ENCODE peak calls at places on chromosomes 4 and X, in nine cellular contexts. J is C1 segment of cervical spinal cord; Y is heart left ventricle; L is fibroblast of pulmonary artery; B is ACHN; G is GM03348; T is EL; S is stimulated activated CD4-positive, alpha-beta T cell treated with anti-CD3 and anti-CD28 coated beads, Interleukin-4, amount 100 ng/mL, for 24 hours; W is MCF 10A. N is an unnamed sample.
A peak's percentile ranks its signal among the peaks of the same experiment; 100 is the strongest.

GRCh38 chrX:151082077-151082948 is 94.1 kb upstream of the GPR50 start:
- DNase-seq in L (peak; percentile 50), W (peak; percentile 56), J (peak; percentile 32), T (peak; percentile 51), G (peak; percentile 72), B (peak; percentile 26), S (peak; percentile 57), Y (peak; percentile 70), N (peak; percentile 15)

GRCh38 chr4:138111462-138112000 is 130.6 kb downstream of the SLC7A11 start:
- DNase-seq in S (no peak), B (no peak), T (peak; percentile 56), J (no peak), W (no peak), L (peak; percentile 64), Y (no peak), G (no peak), N (no peak)

GRCh38 chr4:100555791-100556190 is 38.0 kb upstream of the EMCN start:
- DNase-seq in T (no peak), Y (no peak), B (no peak), S (no peak), L (peak; percentile 28), W (no peak), J (no peak), G (peak; percentile 7), N (peak; percentile 8)

GRCh38 chrX:6574762-6575161 is 39.8 kb upstream of the VCX3A start:
- DNase-seq in T (no peak), Y (no peak), J (no peak), B (no peak), W (no peak), L (no peak), S (no peak), G (no peak), N (no peak)

GRCh38 chrX:2828404-2829065 is at the start of gene GYG2:
- DNase-seq in J (no peak), B (peak; percentile 54), L (peak; percentile 22), T (peak; percentile 12), Y (no peak), S (no peak), W (no peak), G (no peak), N (no peak)

GRCh38 chr4:155811171-155811570 is 52.4 kb downstream of the GUCY1B1 start:
- DNase-seq in Y (no peak), B (no peak), W (no peak), T (no peak), L (no peak), S (no peak), G (no peak), J (no peak), N (no peak)

GRCh38 chr4:1735215-1735614 is 13.9 kb downstream of the TACC3 start:
- DNase-seq in W (no peak), S (no peak), B (no peak), T (no peak), G (no peak), Y (no peak), L (no peak), J (no peak), N (no peak)

GRCh38 chr4:27278615-27279014 is 418.0 kb downstream of the STIM2 start:
- DNase-seq in G (peak; percentile 39), S (no peak), T (peak; percentile 47), W (peak; percentile 62), J (no peak), L (peak; percentile 41), Y (no peak), B (peak; percentile 30), N (no peak)

GRCh38 chr4:156774422-156774821 is 197.2 kb downstream of the PDGFC start:
- DNase-seq in T (peak; percentile 86), J (no peak), W (peak; percentile 80), Y (peak; percentile 20), B (peak; percentile 69), G (peak; percentile 62), L (peak; percentile 94), S (no peak), N (peak; percentile 79)

GRCh38 chrX:152638443-152638904 is 779 bp downstream of the GABRQ start:
- DNase-seq in T (no peak), L (no peak), S (no peak), G (no peak), W (no peak), J (no peak), Y (no peak), B (no peak), N (no peak)

GRCh38 chr4:109052699-109053656 is 249.5 kb downstream of the COL25A1 start:
- DNase-seq in S (no peak), Y (no peak), T (no peak), G (no peak), J (no peak), B (no peak), L (no peak), W (no peak), N (no peak)

GRCh38 chr4:8258813-8259212 is 10.7 kb upstream of the HTRA3 start:
- DNase-seq in J (no peak), L (no peak), Y (no peak), S (no peak), B (no peak), T (no peak), G (no peak), W (no peak), N (no peak)

GRCh38 chr4:64890131-64890710 is 481.0 kb upstream of the TECRL start:
- DNase-seq in G (no peak), W (no peak), S (no peak), L (no peak), Y (no peak), T (no peak), B (no peak), J (no peak), N (no peak)

GRCh38 chr4:183356173-183356825 is 34.1 kb upstream of the CLDN24 start:
- DNase-seq in B (no peak), W (no peak), Y (no peak), S (no peak), G (no peak), J (no peak), L (no peak), T (no peak), N (no peak)

GRCh38 chr4:26860157-26860921 is at the start of gene STIM2:
- DNase-seq in J (peak; percentile 97), S (peak; percentile 97), L (peak; percentile 97), Y (peak; percentile 97), T (peak; percentile 97), G (peak; percentile 99), W (peak; percentile 97), B (peak; percentile 94), N (peak; percentile 93)

GRCh38 chr4:26273308-26273980 is 47.4 kb upstream of the RBPJ start:
- DNase-seq in T (no peak), J (no peak), S (no peak), G (no peak), W (no peak), B (no peak), L (no peak), Y (peak; percentile 57), N (no peak)

GRCh38 chrX:77622672-77623071 is 163.3 kb downstream of the ATRX start:
- DNase-seq in G (no peak), Y (no peak), L (no peak), J (no peak), B (no peak), W (no peak), T (no peak), S (peak; percentile 3), N (no peak)

GRCh38 chrX:132330156-132330729 is 111.0 kb upstream of the RAP2C start:
- DNase-seq in L (no peak), B (no peak), T (no peak), W (peak; percentile 5), G (no peak), J (no peak), Y (no peak), S (no peak), N (no peak)

GRCh38 chr4:156255205-156255604 is 301.5 kb upstream of the CTSO start:
- DNase-seq in T (no peak), Y (no peak), G (no peak), J (no peak), W (no peak), B (no peak), S (no peak), L (no peak), N (no peak)

GRCh38 chr4:139734201-139734874 is 68.7 kb downstream of the MGST2 start:
- DNase-seq in J (no peak), L (peak; percentile 89), W (peak; percentile 70), S (no peak), B (no peak), T (peak; percentile 31), G (peak; percentile 59), Y (no peak), N (peak; percentile 35)

GRCh38 chr4:56757270-56757746 is 64.2 kb downstream of the SPINK2 start:
- DNase-seq in T (peak; percentile 79), B (peak; percentile 36), W (peak; percentile 72), Y (no peak), G (peak; percentile 74), L (peak; percentile 49), J (no peak), S (no peak), N (no peak)

GRCh38 chrX:45699158-45699557 is 498.5 kb upstream of the DIPK2B start:
- DNase-seq in G (no peak), B (no peak), L (peak; percentile 21), W (no peak), S (no peak), Y (no peak), T (peak; percentile 36), J (no peak), N (no peak)

GRCh38 chrX:14673764-14674163 is 144.4 kb downstream of the GLRA2 start:
- DNase-seq in T (peak; percentile 84), S (peak; percentile 4), W (peak; percentile 94), Y (no peak), B (peak; percentile 79), J (no peak), L (peak; percentile 82), G (peak; percentile 38), N (peak; percentile 56)

GRCh38 chr4:66000500-66001117 is 330.3 kb upstream of the EPHA5 start:
- DNase-seq in Y (no peak), J (no peak), W (no peak), B (no peak), T (peak; percentile 15), S (no peak), G (no peak), L (no peak), N (no peak)

GRCh38 chr4:87901426-87901825 is 68.7 kb downstream of the MEPE start:
- DNase-seq in B (no peak), Y (no peak), S (no peak), G (peak; percentile 26), J (no peak), T (peak; percentile 38), L (no peak), W (no peak), N (no peak)

GRCh38 chr4:151610229-151610628 is 150.6 kb downstream of the GATB start:
- DNase-seq in G (no peak), Y (no peak), S (no peak), J (no peak), T (no peak), W (no peak), B (no peak), L (no peak), N (no peak)

GRCh38 chrX:16479206-16479869 is 170.6 kb upstream of the S100G start:
- DNase-seq in W (peak; percentile 73), L (peak; percentile 7), J (no peak), Y (no peak), G (no peak), B (peak; percentile 25), S (peak; percentile 7), T (peak; percentile 62), N (no peak)

GRCh38 chrX:39613508-39613921 is 484.2 kb downstream of the BCOR start:
- DNase-seq in J (no peak), W (peak; percentile 35), L (peak; percentile 10), Y (peak; percentile 34), G (peak; percentile 5), S (no peak), B (peak; percentile 14), T (no peak), N (no peak)

GRCh38 chrX:154739952-154740351 is 10.9 kb downstream of the GAB3 start:
- DNase-seq in G (no peak), Y (no peak), W (no peak), L (no peak), S (no peak), T (no peak), B (no peak), J (no peak), N (no peak)

N was measured in GM04504.